ENCODE peak calls at places on chromosomes 1 and 21, in four cellular contexts. U is CD4-positive, alpha-beta T cell; M is activated CD4-positive, alpha-beta T cell treated with anti-CD3 and anti-CD28 coated beads, Interleukin-2, amount 10 ng/mL, durations not matched to agents 7 days and 5 days; J is fibroblast of pulmonary artery. P is an unnamed sample.
A peak's percentile ranks its signal among the peaks of the same experiment; 100 is the strongest.

GRCh38 chr1:184387871-184388670 is 1.2 kb downstream of the C1orf21 start:
- DNase-seq in U (no peak), M (peak; percentile 8), J (peak; percentile 61), P (peak; percentile 88)

GRCh38 chr1:52752427-52752826 is 26.2 kb downstream of the ZYG11B start:
- DNase-seq in U (no peak), M (no peak), J (peak; percentile 19), P (no peak)

GRCh38 chr21:43979654-43980053 is 32.5 kb upstream of the TRAPPC10 start:
- DNase-seq in U (no peak), M (no peak), J (no peak), P (peak; percentile 56)

GRCh38 chr1:200233393-200233792 is 176.4 kb downstream of the ZNF281 start:
- DNase-seq in U (no peak), M (no peak), J (peak; percentile 33), P (peak; percentile 43)

GRCh38 chr1:211580303-211580687 is 1.3 kb upstream of the SLC30A1 start:
- DNase-seq in U (no peak), M (no peak), J (no peak), P (peak; percentile 55)

GRCh38 chr21:42202321-42202720 is 16.6 kb upstream of the ABCG1 start:
- DNase-seq in U (no peak), M (no peak), J (peak; percentile 25), P (no peak)

GRCh38 chr1:2543543-2544092 is 12.6 kb upstream of the TNFRSF14 start:
- DNase-seq in U (peak; percentile 62), M (peak; percentile 44), J (no peak), P (peak; percentile 91)

GRCh38 chr1:245682638-245683376 is 528.0 kb downstream of the KIF26B start:
- DNase-seq in U (no peak), M (no peak), J (peak; percentile 25), P (no peak)

GRCh38 chr1:206590025-206590834 is 22.0 kb downstream of the EIF2D start:
- DNase-seq in U (no peak), M (peak; percentile 71), J (peak; percentile 35), P (peak; percentile 93)

GRCh38 chr1:202162049-202162417 is 1.6 kb upstream of the PTPN7 start:
- DNase-seq in U (no peak), M (peak; percentile 46), J (no peak), P (peak; percentile 79)

GRCh38 chr1:61638296-61638695 is 86.6 kb downstream of the TM2D1 start:
- DNase-seq in U (no peak), M (no peak), J (peak; percentile 74), P (no peak)

GRCh38 chr21:16195896-16196443 is 466.2 kb downstream of the USP25 start:
- DNase-seq in U (no peak), M (no peak), J (peak; percentile 26), P (no peak)

GRCh38 chr1:181112071-181112929 is 23.8 kb downstream of the IER5 start:
- DNase-seq in U (no peak), M (no peak), J (peak; percentile 99), P (peak; percentile 97)

GRCh38 chr21:36471254-36471723 is 8.6 kb downstream of the CLDN14 start:
- DNase-seq in U (no peak), M (no peak), J (no peak), P (peak; percentile 90)

GRCh38 chr21:43826623-43826974 is 37.2 kb downstream of the RRP1 start:
- DNase-seq in U (no peak), M (no peak), J (no peak), P (no peak)

GRCh38 chr1:233217832-233218231 is 77.7 kb downstream of the PCNX2 start:
- DNase-seq in U (no peak), M (no peak), J (no peak), P (no peak)